ENCODE peak calls at places on chromosome 10, in nine cellular contexts. I is GM23338; X is HS-5; Q is stimulated activated effector memory CD8-positive, alpha-beta T cell treated with anti-CD3 and anti-CD28 coated beads, Interleukin-12 subunit alpha, Interleukin-12 subunit beta, amount 100 ng/mL, for 72 hours; V is T-helper 1 cell; Z is stimulated activated CD4-positive, alpha-beta T cell treated with anti-CD3 and anti-CD28 coated beads, Interleukin-4, amount 100 ng/mL, for 1 hour; N is pancreas; R is nephron progenitor cell; E is activated naive CD4-positive, alpha-beta T cell treated with Interleukin-2 at 50 U/mL for 16 hours. J is an unnamed sample.

GRCh38 chr10:78520737-78521430 is 487.2 kb downstream of the RPS24 start:
- DNase-seq in I (peak), X (no peak), Q (no peak), V (no peak), Z (no peak), N (no peak), R (no peak), E (no peak), J (peak)

GRCh38 chr10:81978238-81978637 is 103.2 kb downstream of the NRG3 start:
- DNase-seq in I (peak), X (no peak), Q (no peak), V (no peak), Z (no peak), N (no peak), R (peak), E (no peak), J (peak)

GRCh38 chr10:4372601-4373000 is 453.4 kb upstream of the AKR1E2 start:
- DNase-seq in I (no peak), X (peak), Q (no peak), V (no peak), Z (no peak), N (no peak), R (no peak), E (no peak), J (no peak)

GRCh38 chr10:8037941-8038894 is 16.3 kb upstream of the GATA3 start:
- DNase-seq in I (no peak), X (no peak), Q (no peak), V (no peak), Z (no peak), N (no peak), R (no peak), E (peak), J (no peak)

GRCh38 chr10:110764378-110764777 is 107.3 kb upstream of the PDCD4 start:
- DNase-seq in I (no peak), X (no peak), Q (no peak), V (no peak), Z (no peak), N (no peak), R (no peak), E (no peak), J (no peak)

GRCh38 chr10:75430000-75430763 is 1.2 kb upstream of the LRMDA start:
- DNase-seq in I (peak), X (no peak), Q (no peak), V (no peak), Z (no peak), N (peak), R (peak), E (no peak), J (no peak)

GRCh38 chr10:103745264-103746247 is 109.8 kb downstream of the SH3PXD2A start:
- DNase-seq in I (peak), X (no peak), Q (peak), V (no peak), Z (peak), N (no peak), R (no peak), E (peak), J (no peak)

GRCh38 chr10:3775671-3776551 is 9.1 kb downstream of the KLF6 start:
- DNase-seq in I (peak), X (no peak), Q (no peak), V (no peak), Z (no peak), N (no peak), R (no peak), E (peak), J (peak)

GRCh38 chr10:104328636-104328915 is 9.7 kb downstream of the ITPRIP start:
- DNase-seq in I (no peak), X (no peak), Q (no peak), V (no peak), Z (no peak), N (no peak), R (no peak), E (no peak), J (no peak)

GRCh38 chr10:79939969-79940368 is 8.9 kb downstream of the SFTPD start:
- DNase-seq in I (no peak), X (no peak), Q (no peak), V (no peak), Z (no peak), N (no peak), R (no peak), E (no peak), J (no peak)

GRCh38 chr10:34262965-34263364 is 552.1 kb downstream of the PARD3 start:
- DNase-seq in I (peak), X (no peak), Q (no peak), V (no peak), Z (no peak), N (no peak), R (no peak), E (no peak), J (peak)

GRCh38 chr10:107144490-107144889 is 20.0 kb downstream of the SORCS1 start:
- DNase-seq in I (peak), X (peak), Q (no peak), V (no peak), Z (no peak), N (no peak), R (peak), E (no peak), J (peak)

GRCh38 chr10:131010965-131011575 is 300.5 kb downstream of the TCERG1L start:
- DNase-seq in I (no peak), X (no peak), Q (no peak), V (no peak), Z (no peak), N (no peak), R (no peak), E (no peak), J (no peak)

GRCh38 chr10:6151087-6151977 is 51.4 kb upstream of the PFKFB3 start:
- DNase-seq in I (peak), X (no peak), Q (no peak), V (no peak), Z (peak), N (peak), R (peak), E (peak), J (peak)

GRCh38 chr10:35453855-35454532 is 117.7 kb downstream of the CCNY start:
- DNase-seq in I (no peak), X (peak), Q (no peak), V (no peak), Z (no peak), N (peak), R (no peak), E (no peak), J (no peak)

GRCh38 chr10:58477122-58477521 is 35.5 kb upstream of the BICC1 start:
- DNase-seq in I (peak), X (no peak), Q (no peak), V (no peak), Z (no peak), N (no peak), R (no peak), E (no peak), J (no peak)

GRCh38 chr10:90041585-90041984 is 340.2 kb downstream of the KIF20B start:
- DNase-seq in I (no peak), X (no peak), Q (no peak), V (no peak), Z (no peak), N (no peak), R (no peak), E (no peak), J (peak)

GRCh38 chr10:67770537-67770936 is 67.5 kb downstream of the DNAJC12 start:
- DNase-seq in I (no peak), X (no peak), Q (no peak), V (no peak), Z (no peak), N (no peak), R (no peak), E (no peak), J (no peak)

GRCh38 chr10:63769367-63769766 is 248.2 kb downstream of the REEP3 start:
- DNase-seq in I (no peak), X (no peak), Q (no peak), V (no peak), Z (no peak), N (no peak), R (no peak), E (no peak), J (no peak)

GRCh38 chr10:122495406-122496340 is 34.3 kb downstream of the HTRA1 start:
- DNase-seq in I (peak), X (no peak), Q (no peak), V (no peak), Z (no peak), N (no peak), R (no peak), E (peak), J (no peak)

GRCh38 chr10:72542396-72542815 is 83.5 kb downstream of the MICU1 start:
- DNase-seq in I (no peak), X (no peak), Q (no peak), V (no peak), Z (no peak), N (no peak), R (no peak), E (no peak), J (no peak)

GRCh38 chr10:62252051-62252450 is 16.6 kb downstream of the RTKN2 start:
- DNase-seq in I (no peak), X (no peak), Q (no peak), V (no peak), Z (no peak), N (no peak), R (no peak), E (no peak), J (no peak)

GRCh38 chr10:21364196-21365114 is 161.0 kb downstream of the SKIDA1 start:
- DNase-seq in I (peak), X (peak), Q (no peak), V (no peak), Z (no peak), N (no peak), R (peak), E (no peak), J (no peak)

GRCh38 chr10:133132711-133133291 is 27.2 kb upstream of the KNDC1 start:
- DNase-seq in I (no peak), X (no peak), Q (no peak), V (no peak), Z (no peak), N (no peak), R (no peak), E (no peak), J (peak)

GRCh38 chr10:24149640-24150039 is 59.3 kb upstream of the KIAA1217 start:
- DNase-seq in I (no peak), X (no peak), Q (no peak), V (no peak), Z (no peak), N (no peak), R (no peak), E (no peak), J (no peak)

GRCh38 chr10:8416192-8416701 is 361.8 kb downstream of the GATA3 start:
- DNase-seq in I (no peak), X (no peak), Q (no peak), V (peak), Z (no peak), N (no peak), R (no peak), E (peak), J (no peak)

GRCh38 chr10:28137907-28138880 is 139.3 kb upstream of the ODAD2 start:
- DNase-seq in I (no peak), X (no peak), Q (no peak), V (no peak), Z (no peak), N (no peak), R (no peak), E (no peak), J (peak)

GRCh38 chr10:607545-608196 is 81.8 kb downstream of the DIP2C start:
- DNase-seq in I (no peak), X (no peak), Q (no peak), V (no peak), Z (no peak), N (no peak), R (no peak), E (no peak), J (peak)

GRCh38 chr10:4595920-4596319 is 230.1 kb upstream of the AKR1E2 start:
- DNase-seq in I (no peak), X (no peak), Q (no peak), V (no peak), Z (no peak), N (no peak), R (no peak), E (no peak), J (no peak)

GRCh38 chr10:46528675-46529615 is 27.5 kb downstream of the GPRIN2 start:
- DNase-seq in I (no peak), X (no peak), Q (no peak), V (no peak), Z (no peak), N (no peak), R (no peak), E (no peak), J (no peak)

GRCh38 chr10:6204341-6205191 is 1.8 kb downstream of the PFKFB3 start:
- DNase-seq in I (no peak), X (no peak), Q (no peak), V (no peak), Z (peak), N (peak), R (no peak), E (no peak), J (peak)